ENCODE peak calls at places on chromosomes 2 and 18, in five cellular contexts. One of them, this sample, is unnamed.

GRCh38 chr18:70666936-70667335 is 378.1 kb downstream of the SOCS6 start:
- DNase-seq in HFF-Myc: no peak
- DNase-seq in A549: no peak
- DNase-seq in cardiac muscle cell: no peak
- DNase-seq in foreskin fibroblast: no peak
- DNase-seq in this sample: no peak

GRCh38 chr2:1590611-1591460 is 153.5 kb downstream of the PXDN start:
- DNase-seq in foreskin fibroblast: no peak
- DNase-seq in A549: no peak
- DNase-seq in HFF-Myc: no peak
- DNase-seq in cardiac muscle cell: no peak
- DNase-seq in this sample: no peak

GRCh38 chr2:144705328-144706245 is 185.7 kb upstream of the ZEB2 start:
- DNase-seq in A549: no peak
- DNase-seq in HFF-Myc: no peak
- DNase-seq in foreskin fibroblast: peak; percentile 55
- DNase-seq in cardiac muscle cell: no peak
- DNase-seq in this sample: peak; percentile 10

GRCh38 chr2:197369228-197369945 is 58.8 kb upstream of the ANKRD44 start:
- DNase-seq in HFF-Myc: peak; percentile 37
- DNase-seq in A549: no peak
- DNase-seq in cardiac muscle cell: no peak
- DNase-seq in foreskin fibroblast: peak; percentile 35
- DNase-seq in this sample: no peak

GRCh38 chr2:36769106-36769505 is 72.6 kb downstream of the VIT start:
- DNase-seq in cardiac muscle cell: no peak
- DNase-seq in A549: no peak
- DNase-seq in HFF-Myc: no peak
- DNase-seq in foreskin fibroblast: no peak
- DNase-seq in this sample: no peak

GRCh38 chr2:41967426-41968181 is 80.2 kb upstream of the PKDCC start:
- DNase-seq in foreskin fibroblast: peak; percentile 61
- DNase-seq in cardiac muscle cell: no peak
- DNase-seq in A549: peak; percentile 28
- DNase-seq in HFF-Myc: no peak
- DNase-seq in this sample: peak; percentile 22

GRCh38 chr18:10242922-10243680 is 211.3 kb upstream of the APCDD1 start:
- DNase-seq in cardiac muscle cell: no peak
- DNase-seq in foreskin fibroblast: no peak
- DNase-seq in A549: no peak
- DNase-seq in HFF-Myc: no peak
- DNase-seq in this sample: peak; percentile 65

GRCh38 chr2:96534701-96535181 is 1.8 kb upstream of the ARID5A start:
- DNase-seq in foreskin fibroblast: no peak
- DNase-seq in A549: no peak
- DNase-seq in HFF-Myc: no peak
- DNase-seq in cardiac muscle cell: no peak
- DNase-seq in this sample: peak; percentile 86

GRCh38 chr2:1405967-1406366 is 7.3 kb upstream of the TPO start:
- DNase-seq in A549: no peak
- DNase-seq in HFF-Myc: no peak
- DNase-seq in foreskin fibroblast: no peak
- DNase-seq in cardiac muscle cell: no peak
- DNase-seq in this sample: peak; percentile 42

GRCh38 chr2:178363252-178363651 is 87.7 kb downstream of the PRKRA start:
- DNase-seq in A549: peak; percentile 43
- DNase-seq in cardiac muscle cell: no peak
- DNase-seq in foreskin fibroblast: peak; percentile 54
- DNase-seq in HFF-Myc: no peak
- DNase-seq in this sample: peak; percentile 97

GRCh38 chr2:55965966-55966365 is 42.4 kb upstream of the EFEMP1 start:
- DNase-seq in cardiac muscle cell: no peak
- DNase-seq in foreskin fibroblast: peak; percentile 49
- DNase-seq in HFF-Myc: no peak
- DNase-seq in A549: no peak
- DNase-seq in this sample: no peak

GRCh38 chr2:96158554-96158940 is 13.3 kb upstream of the DUSP2 start:
- DNase-seq in cardiac muscle cell: no peak
- DNase-seq in A549: no peak
- DNase-seq in foreskin fibroblast: no peak
- DNase-seq in HFF-Myc: no peak
- DNase-seq in this sample: no peak

GRCh38 chr2:150860301-150860700 is 372.8 kb upstream of the RND3 start:
- DNase-seq in foreskin fibroblast: no peak
- DNase-seq in A549: no peak
- DNase-seq in cardiac muscle cell: no peak
- DNase-seq in HFF-Myc: no peak
- DNase-seq in this sample: no peak

GRCh38 chr18:22930089-22930713 is 2.9 kb upstream of the RBBP8 start:
- DNase-seq in foreskin fibroblast: peak; percentile 84
- DNase-seq in HFF-Myc: peak; percentile 36
- DNase-seq in cardiac muscle cell: peak; percentile 85
- DNase-seq in A549: peak; percentile 65
- DNase-seq in this sample: peak; percentile 78

GRCh38 chr2:8115966-8116365 is 565.9 kb upstream of the ID2 start:
- DNase-seq in HFF-Myc: no peak
- DNase-seq in foreskin fibroblast: peak; percentile 66
- DNase-seq in A549: no peak
- DNase-seq in cardiac muscle cell: no peak
- DNase-seq in this sample: no peak

GRCh38 chr2:45889053-45889452 is 237.6 kb downstream of the PRKCE start:
- DNase-seq in foreskin fibroblast: no peak
- DNase-seq in A549: peak; percentile 18
- DNase-seq in HFF-Myc: no peak
- DNase-seq in cardiac muscle cell: peak; percentile 88
- DNase-seq in this sample: no peak

DNA sequence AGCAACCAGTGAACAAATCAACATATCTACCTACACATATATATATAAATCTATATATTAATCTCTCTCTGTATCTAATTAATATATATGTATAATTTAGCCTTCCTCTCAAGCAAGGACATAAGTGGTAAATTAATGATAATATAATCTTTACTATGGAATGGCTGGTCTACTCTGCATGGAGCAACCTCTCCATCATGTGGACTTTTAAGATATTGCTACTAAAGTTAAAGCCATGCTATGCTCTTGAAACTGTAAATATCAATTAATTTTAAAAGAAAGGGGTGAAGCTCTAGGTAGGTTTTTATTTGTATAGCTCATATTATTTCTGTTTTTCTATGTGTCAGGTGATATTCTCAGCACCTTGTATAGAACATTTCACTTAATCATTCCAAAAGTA is 147.0 kb downstream of the PPP1R1C start:
- DNase-seq in A549: no peak
- DNase-seq in cardiac muscle cell: no peak
- DNase-seq in HFF-Myc: no peak
- DNase-seq in foreskin fibroblast: peak; percentile 17
- DNase-seq in this sample: no peak
- TF ChIP-seq CTCF in A549: no peak
- TF ChIP-seq CTCF in cardiac muscle cell: no peak
- TF ChIP-seq CTCF in HFF-Myc: peak; percentile 37
- TF ChIP-seq CTCF in foreskin fibroblast: peak; percentile 18
- TF ChIP-seq CTCF in this sample: peak; percentile 37

GRCh38 chr2:24050041-24050655 is 607 bp downstream of the FKBP1B start:
- DNase-seq in HFF-Myc: no peak
- DNase-seq in A549: no peak
- DNase-seq in cardiac muscle cell: peak; percentile 56
- DNase-seq in foreskin fibroblast: peak; percentile 51
- DNase-seq in this sample: no peak
- H3K4me3 ChIP-seq in HFF-Myc: peak overlapping the region; percentile 55
- H3K4me3 ChIP-seq in A549: peak overlapping the region; percentile 76
- H3K4me3 ChIP-seq in cardiac muscle cell: peak overlapping the region; percentile 77
- H3K4me3 ChIP-seq in foreskin fibroblast: peak overlapping the region; percentile 65
- H3K4me3 ChIP-seq in this sample: peak overlapping the region; percentile 64

GRCh38 chr2:97660044-97660774 is 3.6 kb downstream of the ACTR1B start:
- DNase-seq in foreskin fibroblast: no peak
- DNase-seq in cardiac muscle cell: no peak
- DNase-seq in A549: no peak
- DNase-seq in HFF-Myc: no peak
- DNase-seq in this sample: no peak

GRCh38 chr2:97661927-97662326 is 1.9 kb downstream of the ACTR1B start:
- DNase-seq in A549: no peak
- DNase-seq in cardiac muscle cell: no peak
- DNase-seq in HFF-Myc: no peak
- DNase-seq in foreskin fibroblast: no peak
- DNase-seq in this sample: no peak

GRCh38 chr2:97659256-97660043 is 4.4 kb downstream of the ACTR1B start:
- DNase-seq in foreskin fibroblast: no peak
- DNase-seq in cardiac muscle cell: no peak
- DNase-seq in HFF-Myc: no peak
- DNase-seq in A549: no peak
- DNase-seq in this sample: no peak

GRCh38 chr2:97662386-97662894 is 1.4 kb downstream of the ACTR1B start:
- DNase-seq in A549: no peak
- DNase-seq in cardiac muscle cell: no peak
- DNase-seq in HFF-Myc: no peak
- DNase-seq in foreskin fibroblast: no peak
- DNase-seq in this sample: no peak

DNA sequence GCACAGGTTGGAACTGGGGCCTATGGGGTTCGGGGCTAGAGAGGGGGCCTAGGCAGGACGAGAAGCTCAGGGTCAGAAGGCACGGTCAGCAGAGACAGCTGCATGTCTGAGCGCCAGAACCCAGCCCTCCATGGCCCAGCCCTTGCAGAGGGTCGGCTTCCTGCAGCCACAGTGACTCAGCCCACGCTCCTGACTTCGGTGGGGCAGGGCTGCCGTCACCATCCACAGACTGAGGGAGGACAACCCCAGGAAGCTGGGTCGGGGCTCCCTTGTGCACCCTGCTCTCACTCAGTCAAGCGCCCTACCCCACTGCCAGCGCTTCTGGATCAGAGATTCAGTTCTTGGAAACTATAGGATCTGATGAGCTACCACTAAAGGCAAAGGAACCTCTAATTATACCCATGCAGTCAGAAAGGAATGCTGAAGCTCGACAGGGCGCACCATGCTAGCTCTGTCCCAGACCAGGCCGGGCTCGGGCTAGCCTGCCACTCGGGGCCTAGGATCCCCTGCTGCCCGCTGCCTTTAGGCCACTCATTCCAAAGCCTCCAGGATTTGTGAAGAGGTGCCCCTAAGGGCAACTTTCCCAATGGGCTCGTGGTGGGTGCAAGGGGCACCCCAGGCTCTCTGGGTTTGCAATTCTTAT is 2.9 kb downstream of the ACTR1B start:
- DNase-seq in A549: no peak
- DNase-seq in cardiac muscle cell: no peak
- DNase-seq in foreskin fibroblast: no peak
- DNase-seq in HFF-Myc: no peak
- DNase-seq in this sample: no peak
- TF ChIP-seq CTCF in A549: no peak
- TF ChIP-seq CTCF in cardiac muscle cell: no peak
- TF ChIP-seq CTCF in foreskin fibroblast: no peak
- TF ChIP-seq CTCF in HFF-Myc: no peak
- TF ChIP-seq CTCF in this sample: no peak

DNA sequence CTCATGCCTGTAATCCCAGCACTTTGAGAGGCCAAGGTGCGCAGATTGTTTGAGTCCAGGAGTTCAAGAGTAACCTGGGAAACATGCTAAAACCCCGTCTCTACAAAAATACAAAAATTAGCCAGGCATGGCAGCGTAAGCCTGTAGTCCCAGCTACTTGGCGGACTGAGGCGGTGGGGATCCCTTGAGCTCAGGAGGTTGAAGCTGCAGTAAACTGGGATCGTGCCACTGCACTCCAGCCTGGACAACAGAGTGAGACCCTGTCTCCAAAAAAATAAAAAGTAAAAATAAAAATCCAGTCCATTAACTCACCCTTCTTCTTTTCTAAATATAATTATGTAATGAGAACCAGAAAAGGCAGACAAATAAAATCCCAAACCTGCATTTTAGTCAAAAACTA is 8.2 kb downstream of the BAZ2B start:
- DNase-seq in HFF-Myc: no peak
- DNase-seq in cardiac muscle cell: no peak
- DNase-seq in foreskin fibroblast: no peak
- DNase-seq in A549: no peak
- DNase-seq in this sample: no peak
- H3K4me3 ChIP-seq in HFF-Myc: no peak overlapping the region
- H3K4me3 ChIP-seq in cardiac muscle cell: no peak overlapping the region
- H3K4me3 ChIP-seq in foreskin fibroblast: no peak overlapping the region
- H3K4me3 ChIP-seq in A549: no peak overlapping the region
- H3K4me3 ChIP-seq in this sample: no peak overlapping the region

This sample was measured in epithelial cell of esophagus.